ENCODE peak calls at places on chromosomes 7 and 10, in ten cellular contexts. One of them, this sample, is unnamed.
A peak's percentile ranks its signal among the peaks of the same experiment; 100 is the strongest.

GRCh38 chr7:18570890-18571478 is 75.4 kb downstream of the HDAC9 start:
- DNase-seq in T-helper 2 cell: no peak
- DNase-seq in fibroblast of lung: peak; percentile 50
- DNase-seq in WERI-Rb-1: no peak
- DNase-seq in activated T-helper 1 cell treated with Interleukin-2 at 50 U/mL for 16 hours: no peak
- DNase-seq in activated naive CD4-positive, alpha-beta T cell treated with anti-CD3 and anti-CD28 coated beads for 36 hours: no peak
- DNase-seq in aorta: no peak
- DNase-seq in left ventricle myocardium inferior: no peak
- DNase-seq in GM18507: no peak
- DNase-seq in kidney glomerular epithelial cell: peak; percentile 16
- DNase-seq in this sample: no peak

GRCh38 chr7:92246363-92247101 is 758 bp downstream of the ANKIB1 start:
- DNase-seq in aorta: no peak
- DNase-seq in activated T-helper 1 cell treated with Interleukin-2 at 50 U/mL for 16 hours: no peak
- DNase-seq in GM18507: peak; percentile 5
- DNase-seq in kidney glomerular epithelial cell: no peak
- DNase-seq in WERI-Rb-1: peak; percentile 31
- DNase-seq in left ventricle myocardium inferior: no peak
- DNase-seq in fibroblast of lung: peak; percentile 25
- DNase-seq in activated naive CD4-positive, alpha-beta T cell treated with anti-CD3 and anti-CD28 coated beads for 36 hours: peak; percentile 28
- DNase-seq in T-helper 2 cell: peak; percentile 67
- DNase-seq in this sample: no peak

GRCh38 chr7:95330194-95331003 is 6.1 kb upstream of the PON1 start:
- DNase-seq in WERI-Rb-1: no peak
- DNase-seq in activated T-helper 1 cell treated with Interleukin-2 at 50 U/mL for 16 hours: no peak
- DNase-seq in aorta: no peak
- DNase-seq in GM18507: no peak
- DNase-seq in left ventricle myocardium inferior: no peak
- DNase-seq in kidney glomerular epithelial cell: peak; percentile 10
- DNase-seq in fibroblast of lung: peak; percentile 14
- DNase-seq in T-helper 2 cell: peak; percentile 69
- DNase-seq in activated naive CD4-positive, alpha-beta T cell treated with anti-CD3 and anti-CD28 coated beads for 36 hours: no peak
- DNase-seq in this sample: no peak

GRCh38 chr10:33621143-33621542 is 286.7 kb upstream of the NRP1 start:
- DNase-seq in T-helper 2 cell: no peak
- DNase-seq in left ventricle myocardium inferior: no peak
- DNase-seq in aorta: no peak
- DNase-seq in fibroblast of lung: no peak
- DNase-seq in kidney glomerular epithelial cell: no peak
- DNase-seq in activated T-helper 1 cell treated with Interleukin-2 at 50 U/mL for 16 hours: no peak
- DNase-seq in GM18507: no peak
- DNase-seq in activated naive CD4-positive, alpha-beta T cell treated with anti-CD3 and anti-CD28 coated beads for 36 hours: no peak
- DNase-seq in WERI-Rb-1: no peak
- DNase-seq in this sample: no peak

GRCh38 chr7:135712182-135712782 is 15.7 kb downstream of the SLC13A4 start:
- DNase-seq in activated T-helper 1 cell treated with Interleukin-2 at 50 U/mL for 16 hours: no peak
- DNase-seq in activated naive CD4-positive, alpha-beta T cell treated with anti-CD3 and anti-CD28 coated beads for 36 hours: no peak
- DNase-seq in left ventricle myocardium inferior: no peak
- DNase-seq in T-helper 2 cell: no peak
- DNase-seq in fibroblast of lung: no peak
- DNase-seq in kidney glomerular epithelial cell: no peak
- DNase-seq in aorta: no peak
- DNase-seq in GM18507: no peak
- DNase-seq in WERI-Rb-1: peak; percentile 58
- DNase-seq in this sample: no peak

GRCh38 chr7:121072826-121073225 is 84.3 kb downstream of the CPED1 start:
- DNase-seq in left ventricle myocardium inferior: no peak
- DNase-seq in activated naive CD4-positive, alpha-beta T cell treated with anti-CD3 and anti-CD28 coated beads for 36 hours: no peak
- DNase-seq in fibroblast of lung: no peak
- DNase-seq in T-helper 2 cell: no peak
- DNase-seq in aorta: no peak
- DNase-seq in kidney glomerular epithelial cell: no peak
- DNase-seq in GM18507: no peak
- DNase-seq in activated T-helper 1 cell treated with Interleukin-2 at 50 U/mL for 16 hours: no peak
- DNase-seq in WERI-Rb-1: no peak
- DNase-seq in this sample: no peak

GRCh38 chr10:114520453-114520852 is 116.2 kb upstream of the AFAP1L2 start:
- DNase-seq in T-helper 2 cell: no peak
- DNase-seq in fibroblast of lung: peak; percentile 86
- DNase-seq in aorta: no peak
- DNase-seq in kidney glomerular epithelial cell: peak; percentile 82
- DNase-seq in WERI-Rb-1: no peak
- DNase-seq in activated T-helper 1 cell treated with Interleukin-2 at 50 U/mL for 16 hours: no peak
- DNase-seq in activated naive CD4-positive, alpha-beta T cell treated with anti-CD3 and anti-CD28 coated beads for 36 hours: peak; percentile 59
- DNase-seq in left ventricle myocardium inferior: no peak
- DNase-seq in GM18507: no peak
- DNase-seq in this sample: no peak

GRCh38 chr10:30502266-30503058 is 68.5 kb downstream of the MAP3K8 start:
- DNase-seq in T-helper 2 cell: peak; percentile 94
- DNase-seq in fibroblast of lung: peak; percentile 30
- DNase-seq in aorta: no peak
- DNase-seq in kidney glomerular epithelial cell: no peak
- DNase-seq in activated T-helper 1 cell treated with Interleukin-2 at 50 U/mL for 16 hours: no peak
- DNase-seq in activated naive CD4-positive, alpha-beta T cell treated with anti-CD3 and anti-CD28 coated beads for 36 hours: peak; percentile 17
- DNase-seq in GM18507: no peak
- DNase-seq in left ventricle myocardium inferior: no peak
- DNase-seq in WERI-Rb-1: no peak
- DNase-seq in this sample: peak; percentile 56

GRCh38 chr10:66180651-66181318 is 745.1 kb upstream of the LRRTM3 start:
- DNase-seq in WERI-Rb-1: peak; percentile 16
- DNase-seq in GM18507: peak; percentile 8
- DNase-seq in aorta: no peak
- DNase-seq in activated T-helper 1 cell treated with Interleukin-2 at 50 U/mL for 16 hours: no peak
- DNase-seq in activated naive CD4-positive, alpha-beta T cell treated with anti-CD3 and anti-CD28 coated beads for 36 hours: peak; percentile 21
- DNase-seq in T-helper 2 cell: peak; percentile 61
- DNase-seq in left ventricle myocardium inferior: no peak
- DNase-seq in fibroblast of lung: peak; percentile 44
- DNase-seq in kidney glomerular epithelial cell: peak; percentile 65
- DNase-seq in this sample: peak; percentile 4

GRCh38 chr10:91345716-91346115 is 64.4 kb upstream of the HECTD2 start:
- DNase-seq in WERI-Rb-1: no peak
- DNase-seq in kidney glomerular epithelial cell: no peak
- DNase-seq in aorta: no peak
- DNase-seq in fibroblast of lung: no peak
- DNase-seq in T-helper 2 cell: no peak
- DNase-seq in activated naive CD4-positive, alpha-beta T cell treated with anti-CD3 and anti-CD28 coated beads for 36 hours: no peak
- DNase-seq in left ventricle myocardium inferior: no peak
- DNase-seq in GM18507: no peak
- DNase-seq in activated T-helper 1 cell treated with Interleukin-2 at 50 U/mL for 16 hours: no peak
- DNase-seq in this sample: no peak

GRCh38 chr10:42734537-42734936 is 48.1 kb upstream of the BMS1 start:
- DNase-seq in activated naive CD4-positive, alpha-beta T cell treated with anti-CD3 and anti-CD28 coated beads for 36 hours: peak; percentile 11
- DNase-seq in kidney glomerular epithelial cell: no peak
- DNase-seq in activated T-helper 1 cell treated with Interleukin-2 at 50 U/mL for 16 hours: no peak
- DNase-seq in aorta: no peak
- DNase-seq in left ventricle myocardium inferior: no peak
- DNase-seq in GM18507: no peak
- DNase-seq in WERI-Rb-1: no peak
- DNase-seq in T-helper 2 cell: no peak
- DNase-seq in fibroblast of lung: no peak
- DNase-seq in this sample: no peak

GRCh38 chr10:128125944-128126764 is at the start of gene MKI67:
- DNase-seq in GM18507: peak; percentile 90
- DNase-seq in T-helper 2 cell: peak; percentile 96
- DNase-seq in fibroblast of lung: peak; percentile 78
- DNase-seq in activated T-helper 1 cell treated with Interleukin-2 at 50 U/mL for 16 hours: peak; percentile 80
- DNase-seq in kidney glomerular epithelial cell: peak; percentile 73
- DNase-seq in activated naive CD4-positive, alpha-beta T cell treated with anti-CD3 and anti-CD28 coated beads for 36 hours: peak; percentile 95
- DNase-seq in WERI-Rb-1: peak; percentile 93
- DNase-seq in left ventricle myocardium inferior: peak; percentile 78
- DNase-seq in aorta: peak; percentile 92
- DNase-seq in this sample: peak; percentile 81

GRCh38 chr7:37354661-37355131 is 94.0 kb downstream of the ELMO1 start:
- DNase-seq in activated T-helper 1 cell treated with Interleukin-2 at 50 U/mL for 16 hours: peak; percentile 23
- DNase-seq in left ventricle myocardium inferior: peak; percentile 79
- DNase-seq in kidney glomerular epithelial cell: peak; percentile 2
- DNase-seq in WERI-Rb-1: no peak
- DNase-seq in GM18507: no peak
- DNase-seq in activated naive CD4-positive, alpha-beta T cell treated with anti-CD3 and anti-CD28 coated beads for 36 hours: peak; percentile 87
- DNase-seq in T-helper 2 cell: peak; percentile 90
- DNase-seq in aorta: peak; percentile 80
- DNase-seq in fibroblast of lung: peak; percentile 11
- DNase-seq in this sample: no peak

GRCh38 chr7:1889556-1890181 is 219.6 kb downstream of the ELFN1 start:
- DNase-seq in aorta: no peak
- DNase-seq in WERI-Rb-1: no peak
- DNase-seq in fibroblast of lung: peak; percentile 93
- DNase-seq in kidney glomerular epithelial cell: no peak
- DNase-seq in activated naive CD4-positive, alpha-beta T cell treated with anti-CD3 and anti-CD28 coated beads for 36 hours: peak; percentile 10
- DNase-seq in activated T-helper 1 cell treated with Interleukin-2 at 50 U/mL for 16 hours: no peak
- DNase-seq in T-helper 2 cell: peak; percentile 32
- DNase-seq in GM18507: no peak
- DNase-seq in left ventricle myocardium inferior: no peak
- DNase-seq in this sample: no peak

This sample was measured in T-cell.